ENCODE peak calls at places on chromosomes 5 and 9, in ten cellular contexts. One of them, this sample, is unnamed.
A peak's percentile ranks its signal among the peaks of the same experiment; 100 is the strongest.

GRCh38 chr5:132046915-132047314 is 13.5 kb upstream of the IL3 start:
- DNase-seq in endothelial cell of umbilical vein: no peak
- DNase-seq in mammary epithelial cell: no peak
- DNase-seq in endothelial cell: no peak
- DNase-seq in T-cell: no peak
- DNase-seq in activated CD4-positive, alpha-beta T cell treated with anti-CD3 and anti-CD28 coated beads, Interleukin-2, amount 50 U/mL, for 1 hour: no peak
- DNase-seq in GM04504: no peak
- DNase-seq in activated T-helper 1 cell treated with Interleukin-2 at 50 U/mL for 16 hours: no peak
- DNase-seq in CD4-positive, alpha-beta T cell: no peak
- DNase-seq in stimulated activated naive CD4-positive, alpha-beta T cell treated with Interleukin-2 at 50 U/mL for 16 hours: no peak
- DNase-seq in this sample: no peak

GRCh38 chr9:136857166-136857565 is 5.0 kb downstream of the MAMDC4 start:
- DNase-seq in endothelial cell of umbilical vein: no peak
- DNase-seq in mammary epithelial cell: no peak
- DNase-seq in endothelial cell: no peak
- DNase-seq in T-cell: no peak
- DNase-seq in activated CD4-positive, alpha-beta T cell treated with anti-CD3 and anti-CD28 coated beads, Interleukin-2, amount 50 U/mL, for 1 hour: no peak
- DNase-seq in GM04504: no peak
- DNase-seq in activated T-helper 1 cell treated with Interleukin-2 at 50 U/mL for 16 hours: no peak
- DNase-seq in CD4-positive, alpha-beta T cell: no peak
- DNase-seq in stimulated activated naive CD4-positive, alpha-beta T cell treated with Interleukin-2 at 50 U/mL for 16 hours: no peak
- DNase-seq in this sample: no peak

GRCh38 chr5:136053336-136054121 is 24.7 kb downstream of the TGFBI start:
- DNase-seq in endothelial cell of umbilical vein: peak; percentile 77
- DNase-seq in mammary epithelial cell: peak; percentile 95
- DNase-seq in endothelial cell: no peak
- DNase-seq in T-cell: no peak
- DNase-seq in activated CD4-positive, alpha-beta T cell treated with anti-CD3 and anti-CD28 coated beads, Interleukin-2, amount 50 U/mL, for 1 hour: no peak
- DNase-seq in GM04504: peak; percentile 91
- DNase-seq in activated T-helper 1 cell treated with Interleukin-2 at 50 U/mL for 16 hours: no peak
- DNase-seq in CD4-positive, alpha-beta T cell: no peak
- DNase-seq in stimulated activated naive CD4-positive, alpha-beta T cell treated with Interleukin-2 at 50 U/mL for 16 hours: no peak
- DNase-seq in this sample: no peak

GRCh38 chr5:132054031-132054696 is 6.3 kb upstream of the IL3 start:
- DNase-seq in endothelial cell of umbilical vein: no peak
- DNase-seq in mammary epithelial cell: no peak
- DNase-seq in endothelial cell: peak; percentile 1
- DNase-seq in T-cell: no peak
- DNase-seq in activated CD4-positive, alpha-beta T cell treated with anti-CD3 and anti-CD28 coated beads, Interleukin-2, amount 50 U/mL, for 1 hour: no peak
- DNase-seq in GM04504: no peak
- DNase-seq in activated T-helper 1 cell treated with Interleukin-2 at 50 U/mL for 16 hours: no peak
- DNase-seq in CD4-positive, alpha-beta T cell: no peak
- DNase-seq in stimulated activated naive CD4-positive, alpha-beta T cell treated with Interleukin-2 at 50 U/mL for 16 hours: no peak
- DNase-seq in this sample: no peak

GRCh38 chr9:114033397-114034103 is 44.5 kb downstream of the AMBP start:
- DNase-seq in endothelial cell of umbilical vein: peak; percentile 19
- DNase-seq in mammary epithelial cell: no peak
- DNase-seq in endothelial cell: peak; percentile 61
- DNase-seq in T-cell: no peak
- DNase-seq in activated CD4-positive, alpha-beta T cell treated with anti-CD3 and anti-CD28 coated beads, Interleukin-2, amount 50 U/mL, for 1 hour: no peak
- DNase-seq in GM04504: no peak
- DNase-seq in activated T-helper 1 cell treated with Interleukin-2 at 50 U/mL for 16 hours: no peak
- DNase-seq in CD4-positive, alpha-beta T cell: no peak
- DNase-seq in stimulated activated naive CD4-positive, alpha-beta T cell treated with Interleukin-2 at 50 U/mL for 16 hours: no peak
- DNase-seq in this sample: no peak

GRCh38 chr9:87675466-87675865 is 50.5 kb upstream of the CTSL start:
- DNase-seq in endothelial cell of umbilical vein: no peak
- DNase-seq in mammary epithelial cell: no peak
- DNase-seq in endothelial cell: no peak
- DNase-seq in T-cell: no peak
- DNase-seq in activated CD4-positive, alpha-beta T cell treated with anti-CD3 and anti-CD28 coated beads, Interleukin-2, amount 50 U/mL, for 1 hour: no peak
- DNase-seq in GM04504: no peak
- DNase-seq in activated T-helper 1 cell treated with Interleukin-2 at 50 U/mL for 16 hours: no peak
- DNase-seq in CD4-positive, alpha-beta T cell: no peak
- DNase-seq in stimulated activated naive CD4-positive, alpha-beta T cell treated with Interleukin-2 at 50 U/mL for 16 hours: no peak
- DNase-seq in this sample: no peak

GRCh38 chr5:124746916-124747769 is 704 bp upstream of the ZNF608 start:
- DNase-seq in endothelial cell of umbilical vein: peak; percentile 95
- DNase-seq in mammary epithelial cell: peak; percentile 65
- DNase-seq in endothelial cell: peak; percentile 75
- DNase-seq in T-cell: no peak
- DNase-seq in activated CD4-positive, alpha-beta T cell treated with anti-CD3 and anti-CD28 coated beads, Interleukin-2, amount 50 U/mL, for 1 hour: no peak
- DNase-seq in GM04504: no peak
- DNase-seq in activated T-helper 1 cell treated with Interleukin-2 at 50 U/mL for 16 hours: no peak
- DNase-seq in CD4-positive, alpha-beta T cell: no peak
- DNase-seq in stimulated activated naive CD4-positive, alpha-beta T cell treated with Interleukin-2 at 50 U/mL for 16 hours: no peak
- DNase-seq in this sample: no peak

GRCh38 chr5:136892026-136892425 is 526.7 kb upstream of the TRPC7 start:
- DNase-seq in endothelial cell of umbilical vein: no peak
- DNase-seq in mammary epithelial cell: no peak
- DNase-seq in endothelial cell: no peak
- DNase-seq in T-cell: no peak
- DNase-seq in activated CD4-positive, alpha-beta T cell treated with anti-CD3 and anti-CD28 coated beads, Interleukin-2, amount 50 U/mL, for 1 hour: no peak
- DNase-seq in GM04504: no peak
- DNase-seq in activated T-helper 1 cell treated with Interleukin-2 at 50 U/mL for 16 hours: no peak
- DNase-seq in CD4-positive, alpha-beta T cell: no peak
- DNase-seq in stimulated activated naive CD4-positive, alpha-beta T cell treated with Interleukin-2 at 50 U/mL for 16 hours: no peak
- DNase-seq in this sample: no peak

GRCh38 chr5:15992918-15993317 is 186.7 kb downstream of the MARCHF11 start:
- DNase-seq in endothelial cell of umbilical vein: peak; percentile 82
- DNase-seq in mammary epithelial cell: peak; percentile 65
- DNase-seq in endothelial cell: no peak
- DNase-seq in T-cell: no peak
- DNase-seq in activated CD4-positive, alpha-beta T cell treated with anti-CD3 and anti-CD28 coated beads, Interleukin-2, amount 50 U/mL, for 1 hour: no peak
- DNase-seq in GM04504: no peak
- DNase-seq in activated T-helper 1 cell treated with Interleukin-2 at 50 U/mL for 16 hours: no peak
- DNase-seq in CD4-positive, alpha-beta T cell: no peak
- DNase-seq in stimulated activated naive CD4-positive, alpha-beta T cell treated with Interleukin-2 at 50 U/mL for 16 hours: no peak
- DNase-seq in this sample: no peak

GRCh38 chr5:171102877-171103610 is 206.0 kb upstream of the TLX3 start:
- DNase-seq in endothelial cell of umbilical vein: no peak
- DNase-seq in mammary epithelial cell: no peak
- DNase-seq in endothelial cell: no peak
- DNase-seq in T-cell: no peak
- DNase-seq in activated CD4-positive, alpha-beta T cell treated with anti-CD3 and anti-CD28 coated beads, Interleukin-2, amount 50 U/mL, for 1 hour: no peak
- DNase-seq in GM04504: no peak
- DNase-seq in activated T-helper 1 cell treated with Interleukin-2 at 50 U/mL for 16 hours: no peak
- DNase-seq in CD4-positive, alpha-beta T cell: no peak
- DNase-seq in stimulated activated naive CD4-positive, alpha-beta T cell treated with Interleukin-2 at 50 U/mL for 16 hours: no peak
- DNase-seq in this sample: no peak

GRCh38 chr9:105243015-105243686 is 1.3 kb upstream of the SLC44A1 start:
- DNase-seq in endothelial cell of umbilical vein: peak; percentile 78
- DNase-seq in mammary epithelial cell: peak; percentile 44
- DNase-seq in endothelial cell: peak; percentile 31
- DNase-seq in T-cell: no peak
- DNase-seq in activated CD4-positive, alpha-beta T cell treated with anti-CD3 and anti-CD28 coated beads, Interleukin-2, amount 50 U/mL, for 1 hour: no peak
- DNase-seq in GM04504: peak; percentile 79
- DNase-seq in activated T-helper 1 cell treated with Interleukin-2 at 50 U/mL for 16 hours: no peak
- DNase-seq in CD4-positive, alpha-beta T cell: no peak
- DNase-seq in stimulated activated naive CD4-positive, alpha-beta T cell treated with Interleukin-2 at 50 U/mL for 16 hours: no peak
- DNase-seq in this sample: no peak

GRCh38 chr5:33364406-33364805 is 76.4 kb upstream of the TARS1 start:
- DNase-seq in endothelial cell of umbilical vein: peak; percentile 88
- DNase-seq in mammary epithelial cell: no peak
- DNase-seq in endothelial cell: no peak
- DNase-seq in T-cell: no peak
- DNase-seq in activated CD4-positive, alpha-beta T cell treated with anti-CD3 and anti-CD28 coated beads, Interleukin-2, amount 50 U/mL, for 1 hour: no peak
- DNase-seq in GM04504: no peak
- DNase-seq in activated T-helper 1 cell treated with Interleukin-2 at 50 U/mL for 16 hours: no peak
- DNase-seq in CD4-positive, alpha-beta T cell: no peak
- DNase-seq in stimulated activated naive CD4-positive, alpha-beta T cell treated with Interleukin-2 at 50 U/mL for 16 hours: no peak
- DNase-seq in this sample: no peak

GRCh38 chr9:89863837-89864236 is 259.0 kb downstream of the GADD45G start:
- DNase-seq in endothelial cell of umbilical vein: no peak
- DNase-seq in mammary epithelial cell: no peak
- DNase-seq in endothelial cell: no peak
- DNase-seq in T-cell: no peak
- DNase-seq in activated CD4-positive, alpha-beta T cell treated with anti-CD3 and anti-CD28 coated beads, Interleukin-2, amount 50 U/mL, for 1 hour: no peak
- DNase-seq in GM04504: no peak
- DNase-seq in activated T-helper 1 cell treated with Interleukin-2 at 50 U/mL for 16 hours: no peak
- DNase-seq in CD4-positive, alpha-beta T cell: no peak
- DNase-seq in stimulated activated naive CD4-positive, alpha-beta T cell treated with Interleukin-2 at 50 U/mL for 16 hours: no peak
- DNase-seq in this sample: no peak

GRCh38 chr9:126126012-126126411 is 200.6 kb upstream of the MVB12B start:
- DNase-seq in endothelial cell of umbilical vein: no peak
- DNase-seq in mammary epithelial cell: no peak
- DNase-seq in endothelial cell: no peak
- DNase-seq in T-cell: no peak
- DNase-seq in activated CD4-positive, alpha-beta T cell treated with anti-CD3 and anti-CD28 coated beads, Interleukin-2, amount 50 U/mL, for 1 hour: no peak
- DNase-seq in GM04504: no peak
- DNase-seq in activated T-helper 1 cell treated with Interleukin-2 at 50 U/mL for 16 hours: no peak
- DNase-seq in CD4-positive, alpha-beta T cell: no peak
- DNase-seq in stimulated activated naive CD4-positive, alpha-beta T cell treated with Interleukin-2 at 50 U/mL for 16 hours: no peak
- DNase-seq in this sample: no peak

GRCh38 chr9:132637351-132637750 is 32.4 kb downstream of the DDX31 start:
- DNase-seq in endothelial cell of umbilical vein: no peak
- DNase-seq in mammary epithelial cell: no peak
- DNase-seq in endothelial cell: no peak
- DNase-seq in T-cell: no peak
- DNase-seq in activated CD4-positive, alpha-beta T cell treated with anti-CD3 and anti-CD28 coated beads, Interleukin-2, amount 50 U/mL, for 1 hour: no peak
- DNase-seq in GM04504: no peak
- DNase-seq in activated T-helper 1 cell treated with Interleukin-2 at 50 U/mL for 16 hours: no peak
- DNase-seq in CD4-positive, alpha-beta T cell: no peak
- DNase-seq in stimulated activated naive CD4-positive, alpha-beta T cell treated with Interleukin-2 at 50 U/mL for 16 hours: no peak
- DNase-seq in this sample: no peak

GRCh38 chr9:118618744-118619299 is 750.4 kb downstream of the BRINP1 start:
- DNase-seq in endothelial cell of umbilical vein: no peak
- DNase-seq in mammary epithelial cell: peak; percentile 74
- DNase-seq in endothelial cell: no peak
- DNase-seq in T-cell: no peak
- DNase-seq in activated CD4-positive, alpha-beta T cell treated with anti-CD3 and anti-CD28 coated beads, Interleukin-2, amount 50 U/mL, for 1 hour: no peak
- DNase-seq in GM04504: no peak
- DNase-seq in activated T-helper 1 cell treated with Interleukin-2 at 50 U/mL for 16 hours: no peak
- DNase-seq in CD4-positive, alpha-beta T cell: no peak
- DNase-seq in stimulated activated naive CD4-positive, alpha-beta T cell treated with Interleukin-2 at 50 U/mL for 16 hours: no peak
- DNase-seq in this sample: no peak

GRCh38 chr9:137315581-137316011 is 13.5 kb upstream of the NRARP start:
- DNase-seq in endothelial cell of umbilical vein: no peak
- DNase-seq in mammary epithelial cell: no peak
- DNase-seq in endothelial cell: no peak
- DNase-seq in T-cell: no peak
- DNase-seq in activated CD4-positive, alpha-beta T cell treated with anti-CD3 and anti-CD28 coated beads, Interleukin-2, amount 50 U/mL, for 1 hour: no peak
- DNase-seq in GM04504: no peak
- DNase-seq in activated T-helper 1 cell treated with Interleukin-2 at 50 U/mL for 16 hours: no peak
- DNase-seq in CD4-positive, alpha-beta T cell: no peak
- DNase-seq in stimulated activated naive CD4-positive, alpha-beta T cell treated with Interleukin-2 at 50 U/mL for 16 hours: no peak
- DNase-seq in this sample: no peak

GRCh38 chr9:2591967-2592366 is 29.6 kb upstream of the VLDLR start:
- DNase-seq in endothelial cell of umbilical vein: no peak
- DNase-seq in mammary epithelial cell: no peak
- DNase-seq in endothelial cell: no peak
- DNase-seq in T-cell: no peak
- DNase-seq in activated CD4-positive, alpha-beta T cell treated with anti-CD3 and anti-CD28 coated beads, Interleukin-2, amount 50 U/mL, for 1 hour: no peak
- DNase-seq in GM04504: no peak
- DNase-seq in activated T-helper 1 cell treated with Interleukin-2 at 50 U/mL for 16 hours: no peak
- DNase-seq in CD4-positive, alpha-beta T cell: no peak
- DNase-seq in stimulated activated naive CD4-positive, alpha-beta T cell treated with Interleukin-2 at 50 U/mL for 16 hours: no peak
- DNase-seq in this sample: no peak

GRCh38 chr5:159864885-159865622 is 51.2 kb upstream of the ADRA1B start:
- DNase-seq in endothelial cell of umbilical vein: no peak
- DNase-seq in mammary epithelial cell: no peak
- DNase-seq in endothelial cell: no peak
- DNase-seq in T-cell: no peak
- DNase-seq in activated CD4-positive, alpha-beta T cell treated with anti-CD3 and anti-CD28 coated beads, Interleukin-2, amount 50 U/mL, for 1 hour: no peak
- DNase-seq in GM04504: peak; percentile 60
- DNase-seq in activated T-helper 1 cell treated with Interleukin-2 at 50 U/mL for 16 hours: no peak
- DNase-seq in CD4-positive, alpha-beta T cell: no peak
- DNase-seq in stimulated activated naive CD4-positive, alpha-beta T cell treated with Interleukin-2 at 50 U/mL for 16 hours: no peak
- DNase-seq in this sample: no peak

GRCh38 chr9:101618693-101619092 is 23.9 kb upstream of the PPP3R2 start:
- DNase-seq in endothelial cell of umbilical vein: no peak
- DNase-seq in mammary epithelial cell: no peak
- DNase-seq in endothelial cell: no peak
- DNase-seq in T-cell: no peak
- DNase-seq in activated CD4-positive, alpha-beta T cell treated with anti-CD3 and anti-CD28 coated beads, Interleukin-2, amount 50 U/mL, for 1 hour: no peak
- DNase-seq in GM04504: peak; percentile 1
- DNase-seq in activated T-helper 1 cell treated with Interleukin-2 at 50 U/mL for 16 hours: no peak
- DNase-seq in CD4-positive, alpha-beta T cell: no peak
- DNase-seq in stimulated activated naive CD4-positive, alpha-beta T cell treated with Interleukin-2 at 50 U/mL for 16 hours: no peak
- DNase-seq in this sample: no peak

GRCh38 chr9:73845539-73845938 is 651.6 kb upstream of the RORB start:
- DNase-seq in endothelial cell of umbilical vein: no peak
- DNase-seq in mammary epithelial cell: no peak
- DNase-seq in endothelial cell: no peak
- DNase-seq in T-cell: no peak
- DNase-seq in activated CD4-positive, alpha-beta T cell treated with anti-CD3 and anti-CD28 coated beads, Interleukin-2, amount 50 U/mL, for 1 hour: no peak
- DNase-seq in GM04504: no peak
- DNase-seq in activated T-helper 1 cell treated with Interleukin-2 at 50 U/mL for 16 hours: no peak
- DNase-seq in CD4-positive, alpha-beta T cell: no peak
- DNase-seq in stimulated activated naive CD4-positive, alpha-beta T cell treated with Interleukin-2 at 50 U/mL for 16 hours: no peak
- DNase-seq in this sample: no peak

GRCh38 chr5:138353550-138353893 is 1.0 kb downstream of the KDM3B start:
- DNase-seq in endothelial cell of umbilical vein: no peak
- DNase-seq in mammary epithelial cell: no peak
- DNase-seq in endothelial cell: no peak
- DNase-seq in T-cell: no peak
- DNase-seq in activated CD4-positive, alpha-beta T cell treated with anti-CD3 and anti-CD28 coated beads, Interleukin-2, amount 50 U/mL, for 1 hour: peak; percentile 20
- DNase-seq in GM04504: no peak
- DNase-seq in activated T-helper 1 cell treated with Interleukin-2 at 50 U/mL for 16 hours: peak; percentile 16
- DNase-seq in CD4-positive, alpha-beta T cell: peak; percentile 10
- DNase-seq in stimulated activated naive CD4-positive, alpha-beta T cell treated with Interleukin-2 at 50 U/mL for 16 hours: peak; percentile 19
- DNase-seq in this sample: no peak

GRCh38 chr9:129070670-129071525 is 10.0 kb upstream of the DOLPP1 start:
- DNase-seq in endothelial cell of umbilical vein: no peak
- DNase-seq in mammary epithelial cell: no peak
- DNase-seq in endothelial cell: no peak
- DNase-seq in T-cell: no peak
- DNase-seq in activated CD4-positive, alpha-beta T cell treated with anti-CD3 and anti-CD28 coated beads, Interleukin-2, amount 50 U/mL, for 1 hour: no peak
- DNase-seq in GM04504: no peak
- DNase-seq in activated T-helper 1 cell treated with Interleukin-2 at 50 U/mL for 16 hours: no peak
- DNase-seq in CD4-positive, alpha-beta T cell: no peak
- DNase-seq in stimulated activated naive CD4-positive, alpha-beta T cell treated with Interleukin-2 at 50 U/mL for 16 hours: no peak
- DNase-seq in this sample: no peak

GRCh38 chr5:177366528-177367322 is 9.0 kb downstream of the RGS14 start:
- DNase-seq in endothelial cell of umbilical vein: peak; percentile 86
- DNase-seq in mammary epithelial cell: no peak
- DNase-seq in endothelial cell: peak; percentile 83
- DNase-seq in T-cell: no peak
- DNase-seq in activated CD4-positive, alpha-beta T cell treated with anti-CD3 and anti-CD28 coated beads, Interleukin-2, amount 50 U/mL, for 1 hour: no peak
- DNase-seq in GM04504: no peak
- DNase-seq in activated T-helper 1 cell treated with Interleukin-2 at 50 U/mL for 16 hours: no peak
- DNase-seq in CD4-positive, alpha-beta T cell: no peak
- DNase-seq in stimulated activated naive CD4-positive, alpha-beta T cell treated with Interleukin-2 at 50 U/mL for 16 hours: no peak
- DNase-seq in this sample: no peak

GRCh38 chr9:19782005-19782404 is 6.8 kb downstream of the SLC24A2 start:
- DNase-seq in endothelial cell of umbilical vein: peak; percentile 6
- DNase-seq in mammary epithelial cell: peak; percentile 19
- DNase-seq in endothelial cell: peak; percentile 11
- DNase-seq in T-cell: no peak
- DNase-seq in activated CD4-positive, alpha-beta T cell treated with anti-CD3 and anti-CD28 coated beads, Interleukin-2, amount 50 U/mL, for 1 hour: no peak
- DNase-seq in GM04504: no peak
- DNase-seq in activated T-helper 1 cell treated with Interleukin-2 at 50 U/mL for 16 hours: no peak
- DNase-seq in CD4-positive, alpha-beta T cell: no peak
- DNase-seq in stimulated activated naive CD4-positive, alpha-beta T cell treated with Interleukin-2 at 50 U/mL for 16 hours: no peak
- DNase-seq in this sample: no peak

GRCh38 chr9:113712053-113712452 is 164.1 kb upstream of the ZNF618 start:
- DNase-seq in endothelial cell of umbilical vein: peak; percentile 29
- DNase-seq in mammary epithelial cell: peak; percentile 56
- DNase-seq in endothelial cell: no peak
- DNase-seq in T-cell: no peak
- DNase-seq in activated CD4-positive, alpha-beta T cell treated with anti-CD3 and anti-CD28 coated beads, Interleukin-2, amount 50 U/mL, for 1 hour: no peak
- DNase-seq in GM04504: no peak
- DNase-seq in activated T-helper 1 cell treated with Interleukin-2 at 50 U/mL for 16 hours: no peak
- DNase-seq in CD4-positive, alpha-beta T cell: no peak
- DNase-seq in stimulated activated naive CD4-positive, alpha-beta T cell treated with Interleukin-2 at 50 U/mL for 16 hours: no peak
- DNase-seq in this sample: no peak

GRCh38 chr5:143101134-143101533 is 302.4 kb downstream of the NR3C1 start:
- DNase-seq in endothelial cell of umbilical vein: no peak
- DNase-seq in mammary epithelial cell: no peak
- DNase-seq in endothelial cell: no peak
- DNase-seq in T-cell: no peak
- DNase-seq in activated CD4-positive, alpha-beta T cell treated with anti-CD3 and anti-CD28 coated beads, Interleukin-2, amount 50 U/mL, for 1 hour: no peak
- DNase-seq in GM04504: no peak
- DNase-seq in activated T-helper 1 cell treated with Interleukin-2 at 50 U/mL for 16 hours: no peak
- DNase-seq in CD4-positive, alpha-beta T cell: no peak
- DNase-seq in stimulated activated naive CD4-positive, alpha-beta T cell treated with Interleukin-2 at 50 U/mL for 16 hours: no peak
- DNase-seq in this sample: peak; percentile 4

GRCh38 chr9:130039504-130040147 is 3.4 kb downstream of the FNBP1 start:
- DNase-seq in endothelial cell of umbilical vein: no peak
- DNase-seq in mammary epithelial cell: no peak
- DNase-seq in endothelial cell: no peak
- DNase-seq in T-cell: no peak
- DNase-seq in activated CD4-positive, alpha-beta T cell treated with anti-CD3 and anti-CD28 coated beads, Interleukin-2, amount 50 U/mL, for 1 hour: no peak
- DNase-seq in GM04504: no peak
- DNase-seq in activated T-helper 1 cell treated with Interleukin-2 at 50 U/mL for 16 hours: no peak
- DNase-seq in CD4-positive, alpha-beta T cell: no peak
- DNase-seq in stimulated activated naive CD4-positive, alpha-beta T cell treated with Interleukin-2 at 50 U/mL for 16 hours: no peak
- DNase-seq in this sample: peak; percentile 43

This sample was measured in immature natural killer cell.